ENCODE peak calls at places on chromosomes 11 and 22, in six cellular contexts. B is gastrocnemius medialis, D is left ventricle myocardium inferior, U is heart right ventricle, E is right lobe of liver, K is hepatocyte. Y is an unnamed sample.
A peak's percentile ranks its signal among the peaks of the same experiment; 100 is the strongest.

GRCh38 chr22:37283393-37283937 is 1.2 kb downstream of the CYTH4 start:
- DNase-seq in B (no peak), D (no peak), U (no peak), E (no peak), K (no peak), Y (no peak)

GRCh38 chr22:41481131-41481830 is 12.4 kb downstream of the ACO2 start:
- DNase-seq in D (peak; percentile 24), B (peak; percentile 81), K (no peak), E (no peak), U (peak; percentile 26), Y (peak; percentile 61)

GRCh38 chr11:130150790-130151189 is 8.8 kb upstream of the ST14 start:
- DNase-seq in K (no peak), E (no peak), B (no peak), D (no peak), U (no peak), Y (no peak)

GRCh38 chr11:5367461-5368074 is 16.0 kb upstream of the OR51M1 start:
- DNase-seq in D (no peak), E (no peak), U (no peak), K (no peak), B (no peak), Y (no peak)

GRCh38 chr11:86571273-86571948 is 101.0 kb downstream of the ME3 start:
- DNase-seq in U (no peak), K (peak; percentile 34), E (no peak), B (no peak), D (no peak), Y (no peak)

GRCh38 chr11:21625982-21626381 is 566.9 kb upstream of the ANO5 start:
- DNase-seq in B (peak; percentile 10), E (no peak), D (no peak), K (no peak), U (no peak), Y (peak; percentile 12)

GRCh38 chr11:4027746-4028145 is 66.9 kb upstream of the RRM1 start:
- DNase-seq in K (no peak), E (no peak), B (no peak), D (no peak), U (no peak), Y (no peak)

GRCh38 chr11:121426476-121427454 is 25.3 kb upstream of the SORL1 start:
- DNase-seq in U (peak; percentile 56), D (peak; percentile 57), B (no peak), K (peak; percentile 70), E (peak; percentile 77), Y (peak; percentile 55)

GRCh38 chr11:45984192-45984591 is 61.7 kb downstream of the LARGE2 start:
- DNase-seq in U (no peak), D (no peak), K (no peak), E (no peak), B (no peak), Y (no peak)

GRCh38 chr22:29233503-29233902 is 27.8 kb downstream of the EMID1 start:
- DNase-seq in U (no peak), E (no peak), B (no peak), D (no peak), K (no peak), Y (no peak)

GRCh38 chr11:65960824-65961266 is 689 bp upstream of the SART1 start:
- DNase-seq in E (no peak), B (no peak), D (no peak), U (no peak), K (no peak), Y (no peak)

GRCh38 chr11:119169272-119169719 is 771 bp downstream of the NLRX1 start:
- DNase-seq in B (peak; percentile 20), U (peak; percentile 36), K (peak; percentile 51), D (peak; percentile 35), E (peak; percentile 60), Y (no peak)

GRCh38 chr11:123313261-123313660 is 116.8 kb upstream of the GRAMD1B start:
- DNase-seq in B (no peak), D (no peak), K (no peak), E (no peak), U (no peak), Y (no peak)

GRCh38 chr11:8310743-8311298 is 47.1 kb upstream of the LMO1 start:
- DNase-seq in K (no peak), U (no peak), D (no peak), E (no peak), B (no peak), Y (no peak)

GRCh38 chr11:43434893-43435292 is 76.2 kb downstream of the TTC17 start:
- DNase-seq in D (no peak), B (no peak), E (no peak), U (no peak), K (no peak), Y (no peak)

GRCh38 chr11:115610908-115611307 is 106.7 kb upstream of the CADM1 start:
- DNase-seq in U (no peak), K (no peak), D (no peak), E (no peak), B (no peak), Y (no peak)

GRCh38 chr22:41256254-41256897 is 15.6 kb upstream of the CHADL start:
- DNase-seq in U (no peak), E (no peak), K (no peak), D (no peak), B (no peak), Y (no peak)

GRCh38 chr11:94613120-94613519 is 46.0 kb downstream of the PIWIL4 start:
- DNase-seq in E (no peak), K (no peak), U (no peak), D (no peak), B (no peak), Y (no peak)

GRCh38 chr22:42202669-42203068 is 67.8 kb downstream of the TCF20 start:
- DNase-seq in E (no peak), U (no peak), D (no peak), K (no peak), B (no peak), Y (no peak)

GRCh38 chr11:81222491-81222890 is 1511.2 kb downstream of the FAM181B start:
- DNase-seq in U (no peak), K (no peak), B (no peak), E (no peak), D (no peak), Y (no peak)

DNA sequence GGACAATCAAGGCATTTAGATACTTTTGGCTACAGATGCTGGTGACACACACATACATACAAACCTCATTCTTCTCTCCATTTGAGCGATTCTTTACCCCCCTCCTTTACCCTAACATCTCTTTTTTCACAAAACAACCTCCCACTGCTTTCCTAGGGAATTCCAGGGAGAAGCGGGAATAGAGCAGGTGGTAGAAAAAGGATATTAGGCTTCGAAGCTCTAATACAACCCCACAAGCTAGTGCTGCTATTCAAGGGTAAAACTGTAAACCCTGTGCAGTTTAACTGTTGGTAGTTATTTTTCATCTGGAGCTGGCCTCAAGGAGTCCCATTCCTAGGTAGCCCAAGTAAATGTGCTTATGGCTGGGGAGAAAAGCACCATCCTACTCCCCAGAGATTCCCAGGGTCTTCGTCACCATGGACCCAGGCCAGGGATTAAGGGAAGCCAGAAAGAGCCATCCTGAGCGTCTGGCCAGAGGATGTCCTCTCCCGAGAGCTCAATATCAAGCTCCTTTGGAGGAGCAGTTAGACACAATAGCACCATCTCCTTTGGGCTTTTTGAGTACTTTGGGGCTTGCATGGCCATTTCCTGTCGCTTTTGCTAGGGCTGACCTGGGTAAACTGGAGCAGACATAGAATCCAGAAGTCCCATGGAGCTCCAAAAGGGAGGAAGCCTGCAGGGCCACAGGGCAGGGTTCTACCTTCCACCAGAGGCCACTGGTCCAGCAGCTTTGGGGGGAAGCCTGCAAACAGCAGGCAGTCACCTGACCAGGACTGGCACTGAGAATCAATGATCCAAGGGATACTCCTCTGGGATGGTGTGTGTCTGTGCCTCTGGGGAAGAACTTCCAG is 3.1 kb downstream of the MAML2 start:
- DNase-seq in D (no peak), K (no peak), B (no peak), U (no peak), E (no peak), Y (no peak)
- H3K4me3 ChIP-seq in D (peak overlapping the region; percentile 76), K (peak overlapping the region; percentile 8), B (peak overlapping the region; percentile 79), U (peak overlapping the region; percentile 57), E (no peak overlapping the region), Y (peak overlapping the region; percentile 42)

DNA sequence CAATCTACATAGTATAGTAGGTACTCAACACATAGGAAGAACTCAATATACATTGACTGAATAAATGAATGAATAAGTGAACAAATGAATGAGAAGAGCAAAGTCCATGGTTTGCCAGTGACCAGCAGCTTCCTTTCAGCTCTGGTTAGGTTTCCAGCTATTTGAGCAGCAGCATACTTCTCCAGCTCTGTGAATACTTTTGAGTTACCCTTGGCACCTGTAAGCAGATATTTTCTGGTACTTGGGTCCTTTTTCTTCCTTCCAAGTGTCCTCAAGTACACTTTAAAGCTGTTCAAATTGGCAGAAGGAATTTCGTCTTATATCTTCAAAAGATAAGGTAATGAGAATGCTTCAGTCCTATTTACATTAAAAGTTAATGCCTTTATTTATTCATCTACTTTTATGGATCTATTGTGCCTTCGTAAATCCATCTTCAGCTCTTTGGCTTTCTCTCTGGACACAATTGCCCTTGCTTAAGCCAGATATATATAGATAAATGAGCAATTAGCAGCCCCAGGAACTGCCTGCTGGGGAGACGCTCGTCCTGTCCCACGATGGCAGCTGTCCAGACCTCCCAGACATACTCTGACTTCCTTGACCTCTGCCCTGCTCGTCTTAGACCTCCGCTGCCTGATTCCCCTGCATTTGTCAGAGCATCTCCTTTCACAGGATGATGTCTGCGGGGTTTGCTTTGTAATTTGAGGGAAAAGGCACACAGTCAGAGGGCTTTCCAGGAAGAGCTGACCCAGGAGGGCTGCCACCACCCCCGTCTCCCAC is 926.3 kb downstream of the OPCML start:
- DNase-seq in K (no peak), E (no peak), B (no peak), U (no peak), D (no peak), Y (no peak)
- H3K9me3 ChIP-seq in K (no peaks in the 10 kb centered on the region), E (no peaks in the 10 kb centered on the region), B (no peaks in the 10 kb centered on the region), U (no peaks in the 10 kb centered on the region), D (no peaks in the 10 kb centered on the region), Y (no peaks in the 10 kb centered on the region)

GRCh38 chr11:36453678-36454077 is 56.4 kb downstream of the TRAF6 start:
- DNase-seq in U (no peak), E (no peak), K (no peak), D (no peak), B (no peak), Y (no peak)

GRCh38 chr11:36454551-36454950 is 55.5 kb downstream of the TRAF6 start:
- DNase-seq in B (no peak), U (no peak), E (no peak), D (no peak), K (no peak), Y (peak; percentile 64)

GRCh38 chr11:36452231-36452630 is 57.8 kb downstream of the TRAF6 start:
- DNase-seq in E (no peak), B (no peak), U (no peak), K (no peak), D (no peak), Y (peak; percentile 56)

GRCh38 chr11:36451681-36452080 is 58.4 kb downstream of the TRAF6 start:
- DNase-seq in D (no peak), B (no peak), E (no peak), K (no peak), U (no peak), Y (no peak)

DNA sequence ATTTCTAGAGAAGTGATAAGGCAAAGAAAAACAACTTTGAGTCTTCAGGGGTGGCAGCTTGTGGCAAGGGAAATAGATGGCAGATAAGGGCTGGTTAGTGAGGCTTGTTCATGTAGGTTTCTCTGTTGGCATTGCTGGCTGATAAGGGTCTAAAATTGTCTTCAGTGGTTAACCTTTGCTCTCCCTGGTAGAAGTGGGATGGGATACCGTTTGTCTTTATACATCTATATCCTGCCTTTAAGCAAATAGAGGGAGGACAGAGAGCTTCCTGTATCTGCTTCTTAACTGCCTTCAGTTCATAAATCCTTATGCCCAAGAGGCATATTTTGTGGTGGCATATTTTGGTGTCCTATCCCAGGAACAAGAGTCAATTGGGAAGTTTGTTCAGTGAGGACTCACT is 57.1 kb downstream of the TRAF6 start:
- DNase-seq in B (no peak), E (no peak), D (no peak), U (no peak), K (no peak), Y (no peak)
- H3K27ac ChIP-seq in B (no peak overlapping the region), E (no peak overlapping the region), D (peak overlapping the region; percentile 36), U (peak overlapping the region; percentile 4), K (peak overlapping the region; percentile 42), Y (no peak overlapping the region)

GRCh38 chr11:128716661-128717210 is 22.9 kb downstream of the FLI1 start:
- DNase-seq in B (no peak), U (no peak), D (no peak), K (no peak), E (no peak), Y (no peak)
- H3K4me3 ChIP-seq in B (no peak overlapping the region), U (peak overlapping the region; percentile 11), D (peak overlapping the region; percentile 37), K (no peak overlapping the region), E (no peak overlapping the region), Y (no peak overlapping the region)

Y was measured in right cardiac atrium.